ENCODE peak calls at places on chromosomes 4 and X, in five cellular contexts. R is KBM-7, V is colonic mucosa, P is fibroblast of lung, T is H54. Q is an unnamed sample.

GRCh38 chr4:56468097-56468422 is 643 bp downstream of the SRP72 start:
- DNase-seq in T (no peak), R (no peak), V (peak; percentile 68), P (peak; percentile 37), Q (peak; percentile 32)

GRCh38 chr4:123613586-123614344 is 217.2 kb downstream of the SPRY1 start:
- DNase-seq in T (no peak), P (peak; percentile 8), R (no peak), V (no peak), Q (no peak)

GRCh38 chr4:128362760-128363159 is 75.1 kb upstream of the PGRMC2 start:
- DNase-seq in T (no peak), P (no peak), R (no peak), V (no peak), Q (no peak)

GRCh38 chrX:38347136-38347535 is 5.3 kb upstream of the OTC start:
- DNase-seq in V (no peak), P (peak; percentile 36), T (no peak), R (peak; percentile 63), Q (peak; percentile 69)

GRCh38 chr4:158606969-158607368 is 64.7 kb downstream of the C4orf46 start:
- DNase-seq in P (no peak), R (no peak), T (no peak), V (no peak), Q (no peak)

GRCh38 chrX:149720021-149720689 is 8.3 kb downstream of the MAGEA11 start:
- DNase-seq in T (no peak), V (peak; percentile 19), R (no peak), P (no peak), Q (no peak)

GRCh38 chr4:72525938-72526337 is 43.1 kb downstream of the ADAMTS3 start:
- DNase-seq in R (no peak), V (no peak), P (peak; percentile 88), T (no peak), Q (peak; percentile 40)

GRCh38 chrX:42188730-42189129 is 265.4 kb upstream of the CASK start:
- DNase-seq in T (no peak), P (no peak), V (no peak), R (no peak), Q (no peak)

GRCh38 chr4:88613417-88613875 is 21.2 kb downstream of the HERC3 start:
- DNase-seq in V (no peak), P (no peak), T (no peak), R (peak; percentile 67), Q (no peak)

GRCh38 chr4:178215754-178216153 is 773.5 kb upstream of the AGA start:
- DNase-seq in T (no peak), P (no peak), R (no peak), V (no peak), Q (no peak)

GRCh38 chrX:118355225-118355920 is 9.5 kb downstream of the WDR44 start:
- DNase-seq in T (no peak), P (no peak), V (no peak), R (no peak), Q (no peak)

GRCh38 chrX:142251665-142252064 is 46.6 kb upstream of the MAGEC2 start:
- DNase-seq in R (no peak), P (no peak), T (no peak), V (no peak), Q (no peak)

GRCh38 chrX:16511776-16512400 is 138.1 kb upstream of the S100G start:
- DNase-seq in R (no peak), P (peak; percentile 11), V (no peak), T (no peak), Q (no peak)

GRCh38 chr4:55125763-55126541 is 557 bp upstream of the KDR start:
- DNase-seq in R (no peak), V (no peak), P (peak; percentile 15), T (no peak), Q (no peak)

GRCh38 chr4:34422472-34422871 is 1821.8 kb downstream of the ARAP2 start:
- DNase-seq in P (peak; percentile 53), R (no peak), T (no peak), V (no peak), Q (no peak)

GRCh38 chr4:106366026-106366425 is 2.6 kb downstream of the GIMD1 start:
- DNase-seq in R (no peak), T (no peak), V (no peak), P (peak; percentile 4), Q (peak; percentile 28)

GRCh38 chr4:168550071-168550766 is 53.4 kb downstream of the PALLD start:
- DNase-seq in V (no peak), T (no peak), P (no peak), R (no peak), Q (no peak)

GRCh38 chrX:10166731-10167149 is 10.0 kb downstream of the CLCN4 start:
- DNase-seq in P (no peak), V (no peak), R (peak; percentile 74), T (no peak), Q (no peak)

GRCh38 chr4:110195561-110196205 is 2.7 kb downstream of the ELOVL6 start:
- DNase-seq in P (peak; percentile 36), V (peak; percentile 35), T (no peak), R (no peak), Q (no peak)

GRCh38 chr4:37054670-37055069 is 189.9 kb upstream of the NWD2 start:
- DNase-seq in V (no peak), R (no peak), T (no peak), P (no peak), Q (no peak)

GRCh38 chr4:37693450-37694190 is 7.4 kb upstream of the RELL1 start:
- DNase-seq in T (peak; percentile 35), P (peak; percentile 79), R (no peak), V (no peak), Q (peak; percentile 94)

GRCh38 chr4:81427605-81427922 is 44.1 kb downstream of the RASGEF1B start:
- DNase-seq in R (no peak), P (no peak), V (no peak), T (no peak), Q (peak; percentile 2)

GRCh38 chr4:36325499-36325898 is 44.1 kb downstream of the DTHD1 start:
- DNase-seq in R (no peak), P (no peak), T (no peak), V (no peak), Q (no peak)

GRCh38 chrX:65643046-65643785 is 24.2 kb upstream of the MSN start:
- DNase-seq in T (no peak), V (no peak), P (peak; percentile 16), R (peak; percentile 45), Q (no peak)

GRCh38 chrX:17692709-17693346 is 44.5 kb upstream of the SCML1 start:
- DNase-seq in V (no peak), R (no peak), T (no peak), P (peak; percentile 71), Q (peak; percentile 24)

GRCh38 chr4:164949448-164950118 is 27.9 kb downstream of the TRIM61 start:
- DNase-seq in V (no peak), P (no peak), T (no peak), R (no peak), Q (no peak)

GRCh38 chr4:183158062-183158461 is 59.0 kb downstream of the WWC2 start:
- DNase-seq in P (peak; percentile 80), R (peak; percentile 17), V (no peak), T (no peak), Q (peak; percentile 72)

GRCh38 chr4:41406051-41406516 is 131.9 kb upstream of the LIMCH1 start:
- DNase-seq in T (no peak), P (no peak), R (no peak), V (no peak), Q (no peak)

GRCh38 chrX:112688242-112688641 is 8.5 kb upstream of the LHFPL1 start:
- DNase-seq in R (no peak), V (no peak), P (no peak), T (no peak), Q (no peak)

GRCh38 chr4:71550220-71551190 is 211.7 kb downstream of the SLC4A4 start:
- DNase-seq in V (peak; percentile 35), T (no peak), R (no peak), P (peak; percentile 72), Q (peak; percentile 88)

GRCh38 chrX:78321809-78322208 is 5.6 kb downstream of the CYSLTR1 start:
- DNase-seq in R (peak; percentile 98), P (no peak), T (no peak), V (peak; percentile 39), Q (no peak)

GRCh38 chr4:117560329-117560728 is 474.0 kb upstream of the NDST3 start:
- DNase-seq in R (peak; percentile 15), T (no peak), V (no peak), P (peak; percentile 53), Q (no peak)

GRCh38 chr4:181677203-181677602 is 566.0 kb upstream of the TENM3 start:
- DNase-seq in T (no peak), R (no peak), P (no peak), V (no peak), Q (no peak)

GRCh38 chr4:109313168-109314133 is 11.0 kb upstream of the COL25A1 start:
- DNase-seq in T (no peak), P (no peak), R (no peak), V (no peak), Q (no peak)

GRCh38 chr4:62709618-62710252 is 1509.6 kb downstream of the ADGRL3 start:
- DNase-seq in T (no peak), R (peak; percentile 62), P (peak; percentile 58), V (no peak), Q (peak; percentile 24)

GRCh38 chr4:14607578-14607977 is 394.7 kb upstream of the CPEB2 start:
- DNase-seq in P (peak; percentile 80), V (no peak), T (no peak), R (no peak), Q (no peak)

Q was measured in brain microvascular endothelial cell.